ENCODE peak calls at places on chromosomes 13 and 19, in four cellular contexts. One of them, this sample, is unnamed.

GRCh38 chr13:47038196-47038595 is 141.3 kb upstream of the HTR2A start:
- DNase-seq in IMR-90: peak
- DNase-seq in mesendoderm: no peak
- DNase-seq in H9: no peak
- DNase-seq in this sample: no peak

GRCh38 chr19:17424743-17425365 is 5.0 kb downstream of the MVB12A start:
- DNase-seq in mesendoderm: peak
- DNase-seq in IMR-90: peak
- DNase-seq in H9: peak
- DNase-seq in this sample: no peak

GRCh38 chr19:32343550-32344262 is 1.7 kb upstream of the ZNF507 start:
- DNase-seq in IMR-90: no peak
- DNase-seq in mesendoderm: peak
- DNase-seq in H9: no peak
- DNase-seq in this sample: no peak

GRCh38 chr13:59425211-59425721 is 738.5 kb downstream of the DIAPH3 start:
- DNase-seq in mesendoderm: no peak
- DNase-seq in IMR-90: peak
- DNase-seq in H9: no peak
- DNase-seq in this sample: no peak

GRCh38 chr19:56538761-56539263 is at the start of gene ZFP28:
- DNase-seq in mesendoderm: peak
- DNase-seq in H9: peak
- DNase-seq in IMR-90: no peak
- DNase-seq in this sample: peak

GRCh38 chr13:76722782-76723181 is 163.4 kb downstream of the KCTD12 start:
- DNase-seq in H9: no peak
- DNase-seq in IMR-90: no peak
- DNase-seq in mesendoderm: no peak
- DNase-seq in this sample: no peak

GRCh38 chr13:51397262-51397933 is 55.4 kb downstream of the INTS6 start:
- DNase-seq in mesendoderm: peak
- DNase-seq in H9: no peak
- DNase-seq in IMR-90: peak
- DNase-seq in this sample: no peak

GRCh38 chr13:51230473-51231105 is 8.4 kb downstream of the FAM124A start:
- DNase-seq in mesendoderm: no peak
- DNase-seq in H9: peak
- DNase-seq in IMR-90: peak
- DNase-seq in this sample: no peak

GRCh38 chr13:111474136-111475002 is 153.9 kb downstream of the TEX29 start:
- DNase-seq in IMR-90: peak
- DNase-seq in H9: peak
- DNase-seq in mesendoderm: peak
- DNase-seq in this sample: peak

GRCh38 chr13:99331881-99332293 is 24.7 kb upstream of the GPR183 start:
- DNase-seq in mesendoderm: no peak
- DNase-seq in H9: no peak
- DNase-seq in IMR-90: no peak
- DNase-seq in this sample: peak

GRCh38 chr13:44373247-44373600 is 400 bp upstream of the SERP2 start:
- DNase-seq in mesendoderm: no peak
- DNase-seq in H9: no peak
- DNase-seq in IMR-90: no peak
- DNase-seq in this sample: no peak

GRCh38 chr13:101527130-101527529 is 74.7 kb downstream of the ITGBL1 start:
- DNase-seq in H9: no peak
- DNase-seq in mesendoderm: no peak
- DNase-seq in IMR-90: peak
- DNase-seq in this sample: no peak

GRCh38 chr13:98927954-98928927 is 49.6 kb downstream of the DOCK9 start:
- DNase-seq in mesendoderm: peak
- DNase-seq in H9: no peak
- DNase-seq in IMR-90: peak
- DNase-seq in this sample: no peak

GRCh38 chr13:50635504-50635903 is 208.0 kb downstream of the DLEU7 start:
- DNase-seq in mesendoderm: peak
- DNase-seq in IMR-90: no peak
- DNase-seq in H9: no peak
- DNase-seq in this sample: no peak

GRCh38 chr13:97141564-97142005 is 80.5 kb upstream of the MBNL2 start:
- DNase-seq in mesendoderm: peak
- DNase-seq in H9: peak
- DNase-seq in IMR-90: peak
- DNase-seq in this sample: no peak

GRCh38 chr19:3544742-3545668 is 6.0 kb downstream of the TEKTIP1 start:
- DNase-seq in mesendoderm: peak
- DNase-seq in H9: peak
- DNase-seq in IMR-90: peak
- DNase-seq in this sample: no peak

GRCh38 chr19:9295411-9295849 is 14.2 kb downstream of the ZNF699 start:
- DNase-seq in IMR-90: no peak
- DNase-seq in H9: no peak
- DNase-seq in mesendoderm: peak
- DNase-seq in this sample: no peak

GRCh38 chr13:100465558-100465957 is 123.0 kb downstream of the GGACT start:
- DNase-seq in H9: no peak
- DNase-seq in mesendoderm: no peak
- DNase-seq in IMR-90: no peak
- DNase-seq in this sample: no peak
- H3K56ac ChIP-seq in H9: no peak
- H3K56ac ChIP-seq in mesendoderm: no peak
- H3K56ac ChIP-seq in IMR-90: no peak
- H3K56ac ChIP-seq in this sample: no peak

DNA sequence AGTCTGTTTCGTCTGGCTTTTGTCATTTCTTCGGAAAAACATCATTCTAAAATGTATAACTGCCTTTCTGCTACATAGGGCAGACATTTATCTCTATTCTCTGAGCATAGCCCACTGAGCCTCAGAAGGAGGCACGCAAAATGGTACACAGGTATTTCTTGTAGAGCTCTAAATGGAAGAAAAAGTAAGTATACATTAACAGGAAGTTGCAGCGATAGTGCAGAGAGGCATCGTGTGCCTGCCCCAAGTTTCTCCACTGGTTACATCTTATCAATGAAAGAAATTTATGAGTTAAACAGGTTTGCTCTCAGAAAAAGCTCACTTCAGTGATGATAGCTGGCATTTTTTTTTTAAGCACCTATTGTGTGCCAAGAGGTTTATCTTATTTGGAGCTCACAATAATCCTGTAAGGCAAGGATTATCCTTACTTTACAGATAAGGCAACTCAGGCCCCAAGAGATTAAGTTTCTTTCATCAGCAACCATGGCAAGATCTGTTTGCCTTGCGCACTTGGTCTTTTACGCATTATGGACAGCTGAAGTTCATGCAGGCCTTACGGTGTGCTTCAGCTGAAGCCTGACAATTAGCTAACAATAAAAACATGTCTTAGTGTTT is 1.2 kb upstream of the RCBTB2 start:
- DNase-seq in H9: no peak
- DNase-seq in mesendoderm: peak
- DNase-seq in IMR-90: no peak
- DNase-seq in this sample: no peak
- H3K56ac ChIP-seq in H9: no peak
- H3K56ac ChIP-seq in mesendoderm: peak
- H3K56ac ChIP-seq in IMR-90: no peak
- H3K56ac ChIP-seq in this sample: no peak

GRCh38 chr13:24662195-24663088 is 17.8 kb upstream of the ATP12A start:
- DNase-seq in H9: no peak
- DNase-seq in mesendoderm: no peak
- DNase-seq in IMR-90: no peak
- DNase-seq in this sample: no peak
- H3K56ac ChIP-seq in H9: no peak
- H3K56ac ChIP-seq in mesendoderm: no peak
- H3K56ac ChIP-seq in IMR-90: no peak
- H3K56ac ChIP-seq in this sample: no peak

DNA sequence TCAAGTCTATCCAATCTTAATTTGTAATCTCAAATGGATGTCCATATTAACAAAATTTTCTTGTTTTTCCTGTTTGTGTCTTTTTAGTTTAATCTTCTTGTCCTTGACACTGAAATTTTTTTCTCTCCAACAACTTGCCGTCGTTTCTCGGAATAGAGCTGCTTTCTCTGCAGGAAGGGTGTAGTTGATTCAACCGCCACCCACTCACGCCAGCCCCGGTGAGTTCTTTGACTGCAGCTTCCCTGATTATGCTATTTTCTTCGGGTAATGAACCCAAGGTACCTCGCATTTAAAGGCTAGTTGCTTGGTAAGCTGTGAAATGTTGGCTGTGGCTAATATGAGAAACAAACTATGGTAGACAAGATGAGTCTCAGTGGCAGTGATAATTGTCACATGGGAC is 72.2 kb downstream of the DPRX start:
- DNase-seq in mesendoderm: no peak
- DNase-seq in IMR-90: no peak
- DNase-seq in H9: no peak
- DNase-seq in this sample: no peak
- H3K56ac ChIP-seq in mesendoderm: no peak
- H3K56ac ChIP-seq in IMR-90: no peak
- H3K56ac ChIP-seq in H9: no peak
- H3K56ac ChIP-seq in this sample: no peak

This sample was measured in H1.